ENCODE peak calls at places on chromosomes 7 and 10, in six cellular contexts. F is IMR-90, Q is H9, N is mesendoderm, C is mesenchymal stem cell, H is H1. A is an unnamed sample.

GRCh38 chr10:106134326-106135000 is 1030.0 kb downstream of the SORCS1 start:
- DNase-seq in F (no peak), Q (no peak), N (no peak), C (no peak), H (no peak), A (no peak)

GRCh38 chr7:149776848-149777407 is 3.5 kb upstream of the ZNF467 start:
- DNase-seq in F (no peak), Q (no peak), N (no peak), C (no peak), H (no peak), A (no peak)

GRCh38 chr10:106815427-106816043 is 349.0 kb downstream of the SORCS1 start:
- DNase-seq in F (no peak), Q (no peak), N (no peak), C (no peak), H (no peak), A (no peak)

GRCh38 chr7:40580776-40581175 is 446.0 kb downstream of the SUGCT start:
- DNase-seq in F (no peak), Q (no peak), N (no peak), C (peak), H (no peak), A (no peak)

GRCh38 chr10:119206603-119207366 is 586 bp upstream of the GRK5 start:
- DNase-seq in F (peak), Q (peak), N (peak), C (peak), H (peak), A (peak)

GRCh38 chr10:88241501-88241900 is 341.6 kb downstream of the RNLS start:
- DNase-seq in F (no peak), Q (no peak), N (no peak), C (no peak), H (no peak), A (no peak)

GRCh38 chr7:12945901-12946300 is 258.5 kb downstream of the ARL4A start:
- DNase-seq in F (no peak), Q (no peak), N (no peak), C (no peak), H (no peak), A (no peak)

GRCh38 chr10:22631646-22632278 is 82.6 kb downstream of the PIP4K2A start:
- DNase-seq in F (peak), Q (no peak), N (no peak), C (peak), H (no peak), A (no peak)

GRCh38 chr7:12623223-12623622 is 52.7 kb downstream of the SCIN start:
- DNase-seq in F (no peak), Q (no peak), N (no peak), C (no peak), H (no peak), A (no peak)

GRCh38 chr7:85185355-85186082 is 1.3 kb downstream of the SEMA3D start:
- DNase-seq in F (peak), Q (peak), N (peak), C (peak), H (peak), A (peak)

GRCh38 chr10:97356318-97356914 is 21.9 kb upstream of the FRAT2 start:
- DNase-seq in F (no peak), Q (no peak), N (no peak), C (no peak), H (no peak), A (no peak)

DNA sequence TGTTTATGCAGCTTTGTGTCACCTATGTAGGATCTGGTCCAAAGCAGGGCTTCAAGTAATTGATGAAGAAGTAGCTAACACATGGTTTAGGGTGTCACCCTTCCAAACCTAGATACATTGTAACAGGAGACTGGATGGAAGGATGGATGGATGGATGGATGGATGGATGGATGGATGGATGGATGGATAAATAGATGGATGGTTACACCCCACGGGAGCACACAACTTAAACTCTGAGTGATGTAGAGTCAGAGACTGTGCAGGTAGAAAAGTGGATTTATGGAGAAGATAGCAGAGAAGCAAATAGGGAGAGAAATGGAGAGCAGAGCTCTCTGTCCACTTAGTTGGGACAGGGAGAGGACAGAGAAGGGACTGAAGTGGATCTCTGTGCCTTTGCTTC is 78.4 kb downstream of the NHLRC2 start:
- DNase-seq in F (no peak), Q (no peak), N (no peak), C (no peak), H (no peak), A (no peak)
- H2BK15ac ChIP-seq in F (no peak), Q (no peak), N (no peak), C (no peak), H (no peak), A (no peak)

GRCh38 chr7:70764701-70765208 is 367.2 kb upstream of the GALNT17 start:
- DNase-seq in F (no peak), Q (no peak), N (no peak), C (no peak), H (no peak), A (no peak)
- H2BK15ac ChIP-seq in F (no peak), Q (no peak), N (no peak), C (no peak), H (no peak), A (no peak)

DNA sequence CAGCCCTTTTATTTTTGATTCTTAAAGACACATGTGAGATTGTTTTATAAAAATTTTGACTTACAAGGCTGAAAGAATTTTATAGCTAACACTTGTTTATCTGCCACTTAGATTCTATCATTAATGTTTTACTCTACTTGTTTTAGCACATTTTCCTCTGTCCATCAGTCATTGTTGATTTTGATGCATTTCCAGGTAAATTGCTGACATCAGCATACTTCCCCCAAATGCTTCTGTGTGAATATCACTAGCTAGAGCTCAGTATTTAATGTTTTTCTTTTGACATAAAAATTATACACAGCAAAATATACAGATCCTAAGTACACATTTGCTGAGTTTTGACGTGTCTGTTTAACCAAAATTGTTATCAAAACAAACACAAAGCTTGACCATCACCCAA is 43.0 kb downstream of the INPP5A start:
- DNase-seq in F (no peak), Q (no peak), N (no peak), C (no peak), H (no peak), A (no peak)
- H2BK15ac ChIP-seq in F (no peak), Q (no peak), N (no peak), C (no peak), H (no peak), A (no peak)

GRCh38 chr10:89609730-89610393 is 35.2 kb downstream of the PANK1 start:
- DNase-seq in F (no peak), Q (no peak), N (peak), C (no peak), H (no peak), A (no peak)
- H2BK15ac ChIP-seq in F (no peak), Q (no peak), N (no peak), C (no peak), H (no peak), A (no peak)

A was measured in neuronal stem cell.